ENCODE peak calls at places on chromosome 21, in ten cellular contexts. O is body of pancreas; X is activated naive CD4-positive, alpha-beta T cell treated with anti-CD3 and anti-CD28 coated beads, Interleukin-2, amount 10 ng/mL, durations not matched to agents 7 days and 5 days; F is stimulated activated CD8-positive, alpha-beta memory T cell treated with anti-CD3 and anti-CD28 coated beads, Interleukin-2, amount 100 ng/mL, for 1 hour; P is G401; A is HTR-8/SVneo; V is dermis microvascular lymphatic vessel endothelial cell; M is stimulated activated CD4-positive, alpha-beta T cell treated with anti-CD3 and anti-CD28 coated beads, Interleukin-15, amount 100 ng/mL, for 24 hours; C is left cardiac atrium; N is Caki2. T is an unnamed sample.

GRCh38 chr21:14977814-14978213 is 87.0 kb downstream of the NRIP1 start:
- DNase-seq in V (no peak), M (no peak), A (no peak), P (no peak), O (peak; percentile 17), X (no peak), C (no peak), N (no peak), F (no peak), T (no peak)

GRCh38 chr21:37582613-37583012 is 216.0 kb downstream of the DYRK1A start:
- DNase-seq in O (peak; percentile 24), M (peak; percentile 11), V (peak; percentile 46), C (no peak), N (peak; percentile 29), A (peak; percentile 76), F (no peak), X (no peak), P (peak; percentile 72), T (peak; percentile 39)

GRCh38 chr21:32411366-32412161 is 942 bp upstream of the EVA1C start:
- DNase-seq in A (peak; percentile 48), N (peak; percentile 4), X (peak; percentile 76), M (peak; percentile 86), O (peak; percentile 93), F (peak; percentile 12), V (no peak), C (peak; percentile 96), P (peak; percentile 77), T (peak; percentile 95)

GRCh38 chr21:33962290-33962689 is 46.7 kb upstream of the ATP5PO start:
- DNase-seq in A (no peak), O (no peak), X (no peak), F (no peak), C (no peak), P (no peak), M (no peak), V (no peak), N (no peak), T (no peak)

GRCh38 chr21:23968722-23969647 is 1638.3 kb downstream of the MRPL39 start:
- DNase-seq in F (peak; percentile 20), P (no peak), V (no peak), C (no peak), N (peak; percentile 42), X (peak; percentile 91), A (peak; percentile 41), O (peak; percentile 56), M (peak; percentile 76), T (no peak)

GRCh38 chr21:25895565-25896205 is 160.9 kb downstream of the GABPA start:
- DNase-seq in M (peak; percentile 12), N (no peak), F (no peak), O (no peak), A (peak; percentile 21), X (peak; percentile 28), C (no peak), P (peak; percentile 77), V (no peak), T (no peak)

GRCh38 chr21:46557469-46557868 is 47.4 kb downstream of the S100B start:
- DNase-seq in M (no peak), X (no peak), P (no peak), N (no peak), C (no peak), A (no peak), F (no peak), O (no peak), V (no peak), T (no peak)

GRCh38 chr21:45584786-45585185 is 42.5 kb upstream of the SLC19A1 start:
- DNase-seq in M (no peak), F (no peak), N (no peak), C (no peak), V (no peak), P (no peak), O (no peak), A (no peak), X (no peak), T (no peak)

GRCh38 chr21:34603002-34603709 is 11.8 kb downstream of the RCAN1 start:
- DNase-seq in A (peak; percentile 74), O (peak; percentile 87), M (peak; percentile 78), V (peak; percentile 67), X (peak; percentile 72), C (peak; percentile 85), F (peak; percentile 19), P (peak; percentile 87), N (peak; percentile 50), T (peak; percentile 81)

GRCh38 chr21:16079830-16080229 is 350.0 kb downstream of the USP25 start:
- DNase-seq in O (no peak), C (no peak), X (no peak), N (no peak), V (no peak), F (no peak), P (no peak), M (no peak), A (no peak), T (no peak)

GRCh38 chr21:44880762-44881585 is 7.5 kb upstream of the PTTG1IP start:
- DNase-seq in C (no peak), O (no peak), M (no peak), A (peak; percentile 36), F (no peak), P (no peak), X (no peak), V (peak; percentile 53), N (peak; percentile 68), T (no peak)

GRCh38 chr21:29192999-29193563 is 62.6 kb downstream of the MAP3K7CL start:
- DNase-seq in F (no peak), P (no peak), X (no peak), M (no peak), V (no peak), A (no peak), N (no peak), O (no peak), C (peak; percentile 53), T (peak; percentile 21)

GRCh38 chr21:39666681-39667315 is 54.1 kb downstream of the B3GALT5 start:
- DNase-seq in M (no peak), N (peak; percentile 72), X (no peak), F (no peak), O (peak; percentile 55), C (no peak), A (no peak), V (no peak), P (no peak), T (no peak)

GRCh38 chr21:32073190-32073589 is 200.4 kb downstream of the HUNK start:
- DNase-seq in P (no peak), O (no peak), F (no peak), N (no peak), C (no peak), V (no peak), M (no peak), A (no peak), X (no peak), T (no peak)

GRCh38 chr21:43372663-43373386 is 54.1 kb downstream of the SIK1 start:
- DNase-seq in X (no peak), N (no peak), V (no peak), P (no peak), A (no peak), O (peak; percentile 31), M (no peak), F (no peak), C (no peak), T (peak; percentile 7)

GRCh38 chr21:38805282-38806152 is at the start of gene ETS2:
- DNase-seq in P (peak; percentile 91), C (peak; percentile 92), F (peak; percentile 30), M (peak; percentile 86), N (peak; percentile 95), O (peak; percentile 89), X (peak; percentile 86), V (peak; percentile 30), A (peak; percentile 69), T (peak; percentile 94)

GRCh38 chr21:35045539-35046222 is 3.4 kb downstream of the RUNX1 start:
- DNase-seq in P (no peak), X (peak; percentile 66), V (no peak), M (peak; percentile 53), O (no peak), C (no peak), N (no peak), F (no peak), A (no peak), T (no peak)

GRCh38 chr21:31354604-31355443 is 10.8 kb upstream of the TIAM1 start:
- DNase-seq in X (peak; percentile 89), O (no peak), M (peak; percentile 83), N (peak; percentile 83), F (peak; percentile 34), V (no peak), P (no peak), A (peak; percentile 51), C (no peak), T (no peak)

GRCh38 chr21:41684381-41685245 is 82.2 kb downstream of the RIPK4 start:
- DNase-seq in V (no peak), X (no peak), C (peak; percentile 56), N (peak; percentile 16), P (no peak), A (peak; percentile 68), O (peak; percentile 80), M (no peak), F (no peak), T (no peak)

GRCh38 chr21:34983680-34984086 is 65.4 kb downstream of the RUNX1 start:
- DNase-seq in C (no peak), P (no peak), X (peak; percentile 48), A (no peak), O (no peak), N (peak; percentile 56), V (no peak), M (peak; percentile 81), F (peak; percentile 26), T (no peak)

GRCh38 chr21:25639167-25639921 is at the start of gene JAM2:
- DNase-seq in O (peak; percentile 20), A (peak; percentile 49), X (peak; percentile 57), C (peak; percentile 61), N (peak; percentile 28), V (no peak), P (peak; percentile 27), M (peak; percentile 57), F (no peak), T (peak; percentile 59)

GRCh38 chr21:33036430-33037162 is 10.9 kb downstream of the OLIG2 start:
- DNase-seq in X (peak; percentile 37), N (no peak), P (no peak), C (no peak), F (peak; percentile 8), M (peak; percentile 23), V (peak; percentile 73), O (no peak), A (peak; percentile 59), T (no peak)

GRCh38 chr21:46425061-46425460 is 33.6 kb upstream of the DIP2A start:
- DNase-seq in F (no peak), C (no peak), X (no peak), P (no peak), V (no peak), M (no peak), N (no peak), O (no peak), A (no peak), T (no peak)

T was measured in heart right ventricle.